ENCODE peak calls at places on chromosomes 13 and 19, in ten cellular contexts. S is neural progenitor cell; C is dorsolateral prefrontal cortex; X is transverse colon; I is OCI-LY7; L is CD8-positive, alpha-beta memory T cell; J is psoas muscle; K is osteoblast; G is HL-60; N is body of pancreas. T is an unnamed sample.

GRCh38 chr19:48506138-48506733 is 5.4 kb downstream of the LMTK3 start:
- DNase-seq in N (no peak), C (no peak), X (no peak), I (peak), L (peak), G (peak), K (peak), J (no peak), S (peak), T (peak)

GRCh38 chr13:52850396-52851152 is 2.1 kb upstream of the PCDH8 start:
- DNase-seq in G (peak), N (peak), K (peak), I (no peak), X (peak), S (peak), L (no peak), J (peak), C (no peak), T (peak)

GRCh38 chr19:755063-755462 is 4.2 kb downstream of the MISP start:
- DNase-seq in G (no peak), L (no peak), K (peak), C (no peak), I (no peak), X (peak), S (no peak), N (no peak), J (no peak), T (no peak)

GRCh38 chr13:33167521-33167920 is 118.0 kb downstream of the STARD13 start:
- DNase-seq in K (no peak), X (no peak), C (no peak), J (no peak), G (no peak), N (no peak), S (no peak), L (no peak), I (no peak), T (no peak)

GRCh38 chr19:326851-327250 is 17.7 kb downstream of the MIER2 start:
- DNase-seq in C (no peak), G (no peak), N (no peak), L (no peak), K (peak), X (no peak), I (no peak), J (no peak), S (no peak), T (no peak)

GRCh38 chr13:99990045-99990977 is 8.7 kb downstream of the ZIC2 start:
- DNase-seq in I (no peak), G (no peak), L (no peak), S (peak), C (no peak), X (no peak), J (no peak), N (no peak), K (peak), T (no peak)

GRCh38 chr19:45515081-45515624 is 7.9 kb downstream of the VASP start:
- DNase-seq in X (peak), L (no peak), N (peak), S (no peak), J (peak), C (no peak), K (no peak), I (peak), G (peak), T (peak)

GRCh38 chr13:79187917-79188699 is 217.9 kb downstream of the RBM26 start:
- DNase-seq in C (no peak), X (no peak), I (no peak), J (no peak), K (no peak), L (no peak), S (no peak), G (no peak), N (no peak), T (no peak)

GRCh38 chr19:43551399-43552197 is 18.6 kb downstream of the ZNF575 start:
- DNase-seq in G (no peak), X (no peak), C (no peak), K (peak), S (no peak), J (no peak), N (no peak), I (no peak), L (no peak), T (no peak)

GRCh38 chr19:43553656-43554055 is 20.7 kb downstream of the ZNF575 start:
- DNase-seq in G (no peak), S (no peak), K (peak), J (no peak), C (no peak), I (no peak), L (no peak), N (no peak), X (no peak), T (no peak)

GRCh38 chr19:43552616-43553015 is 19.6 kb downstream of the ZNF575 start:
- DNase-seq in L (no peak), I (no peak), J (no peak), X (no peak), G (no peak), N (no peak), C (no peak), S (no peak), K (peak), T (no peak)

GRCh38 chr19:43554317-43554895 is 20.9 kb downstream of the XRCC1 start:
- DNase-seq in J (no peak), K (peak), S (no peak), L (no peak), G (no peak), C (no peak), X (no peak), I (no peak), N (no peak), T (no peak)

DNA sequence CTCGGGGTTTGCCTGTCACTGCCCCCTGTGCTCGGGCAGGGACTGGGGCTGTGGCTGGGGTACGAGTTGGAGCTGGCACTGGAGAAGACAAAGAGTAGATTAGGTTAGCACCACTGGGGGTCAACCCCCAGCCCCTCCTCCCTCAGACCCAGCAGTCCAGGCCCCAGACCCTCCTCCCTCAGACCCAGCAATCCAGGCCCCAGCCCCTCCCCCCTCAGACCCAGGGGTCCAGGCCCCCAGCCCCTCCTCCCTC is 19.1 kb downstream of the ZNF575 start:
- DNase-seq in K (peak), S (no peak), J (no peak), L (no peak), G (no peak), C (no peak), N (no peak), X (no peak), I (no peak), T (no peak)
- H3K27ac ChIP-seq in K (no peak), S (no peak), J (no peak), L (no peak), G (no peak), C (no peak), N (no peak), X (no peak), I (no peak), T (no peak)

DNA sequence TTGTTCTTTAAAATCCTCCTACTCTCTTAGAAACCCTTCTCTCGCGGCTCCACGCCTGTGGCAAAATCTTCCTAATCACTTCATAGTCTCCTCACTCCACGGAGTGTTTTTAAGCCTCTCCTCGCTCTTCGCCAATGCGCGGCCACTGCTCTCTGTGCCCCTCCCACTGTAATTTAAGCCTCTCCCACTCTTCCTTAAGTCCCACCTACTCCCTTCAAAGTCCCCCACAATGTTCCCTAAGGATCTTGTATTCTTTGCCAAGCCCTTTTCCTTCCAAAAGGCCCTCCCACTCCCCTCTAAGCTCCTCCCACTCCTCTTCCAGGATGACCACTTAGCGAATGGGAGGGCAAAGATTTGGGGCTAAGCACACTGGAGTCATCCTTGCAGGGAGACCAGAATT is 1.3 kb downstream of the FIZ1 start:
- DNase-seq in L (no peak), I (no peak), S (peak), G (no peak), X (no peak), K (no peak), C (no peak), J (no peak), N (no peak), T (no peak)
- H3K4me3 ChIP-seq in L (no peak), I (no peak), S (peak), G (no peak), X (no peak), K (no peak), C (no peak), J (no peak), N (no peak), T (no peak)

GRCh38 chr19:12802267-12803106 is 618 bp downstream of the THSD8 start:
- DNase-seq in S (no peak), I (no peak), N (no peak), X (no peak), G (no peak), K (peak), L (no peak), J (peak), C (no peak), T (peak)
- H3K27ac ChIP-seq in S (no peak), I (no peak), N (peak), X (peak), G (no peak), K (no peak), L (no peak), J (peak), C (peak), T (peak)

DNA sequence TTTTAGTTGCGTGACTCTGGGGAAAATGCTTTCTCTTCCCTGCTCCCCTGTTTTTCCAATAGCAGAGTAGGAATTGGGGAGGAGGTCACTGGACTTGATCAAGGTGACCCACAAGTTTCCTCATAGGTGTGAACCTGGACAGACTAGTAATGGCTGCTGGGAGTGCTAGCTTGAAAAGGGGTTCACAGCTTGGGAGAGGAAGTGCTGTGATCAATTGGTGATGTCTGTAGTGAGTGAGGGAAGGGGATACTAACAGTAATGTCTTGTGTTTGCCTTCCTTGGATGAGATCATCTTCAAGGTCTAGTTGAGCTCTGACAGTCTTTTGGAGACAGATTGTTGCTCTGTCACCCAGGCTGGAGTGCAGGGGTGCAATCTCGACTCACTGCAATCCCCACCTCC is 1.7 kb downstream of the BCL2L12 start:
- DNase-seq in X (no peak), J (no peak), N (no peak), L (no peak), C (no peak), K (no peak), G (no peak), S (no peak), I (no peak), T (no peak)
- H3K4me3 ChIP-seq in X (no peak), J (no peak), N (no peak), L (no peak), C (no peak), K (no peak), G (no peak), S (no peak), I (peak), T (no peak)

DNA sequence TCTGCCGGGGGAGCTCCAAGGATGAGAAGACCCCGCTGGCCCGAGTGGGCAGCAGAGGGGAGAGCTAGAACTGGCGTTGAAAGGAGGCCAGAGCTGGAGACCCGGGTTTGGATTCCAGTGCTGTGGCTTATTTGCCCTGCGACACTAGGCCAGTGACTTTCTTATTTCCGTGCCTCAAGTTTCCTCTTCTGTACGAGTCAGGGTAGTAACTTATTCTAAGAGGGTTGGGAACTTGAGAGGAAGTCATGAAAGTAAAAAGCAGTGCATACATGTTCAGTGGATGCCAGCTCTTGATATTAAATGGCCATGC is 670 bp downstream of the FAM32A start:
- DNase-seq in I (peak), N (no peak), C (no peak), L (no peak), X (no peak), K (no peak), S (no peak), J (no peak), G (no peak), T (no peak)
- H3K27ac ChIP-seq in I (peak), N (no peak), C (peak), L (peak), X (peak), K (peak), S (no peak), J (peak), G (peak), T (no peak)

GRCh38 chr13:112928020-112928931 is 40.7 kb upstream of the MCF2L start:
- DNase-seq in S (no peak), C (no peak), N (no peak), J (no peak), K (no peak), L (no peak), G (no peak), X (no peak), I (no peak), T (no peak)
- H3K4me3 ChIP-seq in S (no peak), C (no peak), N (no peak), J (no peak), K (no peak), L (no peak), G (no peak), X (no peak), I (no peak), T (no peak)

DNA sequence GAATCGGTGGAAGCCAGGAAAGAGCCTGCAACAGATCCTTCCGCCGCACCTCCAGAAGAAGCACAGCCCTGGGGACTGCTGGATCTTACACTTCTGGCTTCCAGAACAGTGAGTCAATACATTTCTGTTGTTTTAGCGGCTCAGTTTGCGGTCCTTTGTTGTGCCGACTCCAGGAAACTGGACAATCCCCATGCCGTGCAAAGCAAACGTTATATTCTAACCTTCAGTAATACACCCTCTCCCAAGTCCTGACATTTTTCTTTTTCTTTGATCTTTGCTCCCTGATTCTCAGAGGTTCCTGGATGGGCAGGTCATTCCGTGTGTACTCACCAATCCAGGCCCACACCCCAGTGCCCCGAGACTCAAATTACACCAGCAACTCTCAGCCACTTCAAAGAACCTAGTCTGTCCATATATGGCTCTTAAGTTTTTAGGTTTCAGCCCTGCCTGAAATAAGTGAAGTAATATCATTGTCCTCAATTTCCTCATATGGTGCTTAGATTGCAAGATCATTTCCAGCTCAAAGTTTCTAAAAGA is 387.1 kb upstream of the SGCG start:
- DNase-seq in J (no peak), L (no peak), G (no peak), X (no peak), N (no peak), C (no peak), K (no peak), S (no peak), I (no peak), T (no peak)
- H3K27ac ChIP-seq in J (no peak), L (no peak), G (no peak), X (no peak), N (no peak), C (no peak), K (no peak), S (no peak), I (no peak), T (no peak)

T was measured in right cardiac atrium.